ENCODE peak calls at places on chromosomes 2 and 18, in eight cellular contexts. I, H, R, C, E, T, D and P are unnamed samples.

GRCh38 chr18:59180150-59180845 is 39.7 kb upstream of the GRP start:
- DNase-seq in I (no peak), H (no peak), R (no peak), C (no peak), E (no peak), T (no peak), D (no peak), P (no peak)

GRCh38 chr2:7738596-7738995 is 821.4 kb downstream of the RNF144A start:
- DNase-seq in I (no peak), H (no peak), R (no peak), C (no peak), E (no peak), T (no peak), D (no peak), P (no peak)

GRCh38 chr2:8312221-8312620 is 369.6 kb upstream of the ID2 start:
- DNase-seq in I (no peak), H (no peak), R (no peak), C (no peak), E (no peak), T (no peak), D (no peak), P (no peak)

GRCh38 chr18:78735131-78736014 is 244.2 kb upstream of the SALL3 start:
- DNase-seq in I (no peak), H (no peak), R (no peak), C (no peak), E (peak; percentile 23), T (no peak), D (no peak), P (peak; percentile 70)

GRCh38 chr18:57276720-57277284 is 75.6 kb upstream of the ST8SIA3 start:
- DNase-seq in I (no peak), H (no peak), R (no peak), C (no peak), E (no peak), T (no peak), D (no peak), P (no peak)

GRCh38 chr2:217753460-217754200 is 249.2 kb downstream of the TNS1 start:
- DNase-seq in I (no peak), H (no peak), R (no peak), C (no peak), E (no peak), T (no peak), D (no peak), P (no peak)

GRCh38 chr2:112092286-112093041 is 37.4 kb downstream of the TMEM87B start:
- DNase-seq in I (no peak), H (no peak), R (no peak), C (no peak), E (no peak), T (no peak), D (no peak), P (no peak)

GRCh38 chr2:158559252-158559651 is 102.5 kb downstream of the PKP4 start:
- DNase-seq in I (no peak), H (no peak), R (no peak), C (no peak), E (no peak), T (no peak), D (no peak), P (no peak)

GRCh38 chr2:111155610-111156009 is 34.9 kb downstream of the BCL2L11 start:
- DNase-seq in I (no peak), H (no peak), R (no peak), C (no peak), E (no peak), T (no peak), D (no peak), P (no peak)

GRCh38 chr2:206311026-206311425 is 36.6 kb downstream of the ZDBF2 start:
- DNase-seq in I (no peak), H (no peak), R (no peak), C (no peak), E (no peak), T (no peak), D (no peak), P (no peak)

DNA sequence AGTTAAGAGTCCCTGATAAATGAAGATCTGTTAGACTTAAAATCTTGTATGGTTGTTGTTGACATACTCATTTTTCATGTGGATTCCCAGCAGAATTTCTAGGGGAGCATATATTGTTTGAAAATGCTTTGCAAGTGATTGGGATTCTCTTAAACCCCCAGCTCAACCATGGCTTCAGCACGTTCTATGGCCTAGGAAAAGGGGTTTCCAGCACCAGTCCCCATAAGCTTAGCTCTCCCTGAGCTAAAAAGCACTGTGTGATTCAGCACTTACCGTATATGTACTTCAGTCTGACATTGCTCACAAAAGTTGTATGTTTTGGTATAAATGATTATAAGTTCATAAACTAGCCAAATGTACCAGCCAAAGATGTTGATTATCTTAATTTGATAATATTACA is 80.1 kb upstream of the EPB41L5 start:
- DNase-seq in I (no peak), H (no peak), R (no peak), C (no peak), E (no peak), T (no peak), D (no peak), P (no peak)
- H3K4me1 ChIP-seq in I (no peaks in the 10 kb centered on the region), H (no peaks in the 10 kb centered on the region), R (no peaks in the 10 kb centered on the region), C (no peaks in the 10 kb centered on the region), E (no peaks in the 10 kb centered on the region), T (no peaks in the 10 kb centered on the region), D (no peaks in the 10 kb centered on the region), P (no peaks in the 10 kb centered on the region)

GRCh38 chr18:22019193-22019592 is 150.2 kb upstream of the GATA6 start:
- DNase-seq in I (no peak), H (no peak), R (no peak), C (no peak), E (no peak), T (no peak), D (no peak), P (no peak)

GRCh38 chr18:22020867-22021370 is 148.5 kb upstream of the GATA6 start:
- DNase-seq in I (no peak), H (no peak), R (no peak), C (no peak), E (no peak), T (no peak), D (no peak), P (no peak)

GRCh38 chr18:22018366-22018765 is 151.0 kb upstream of the GATA6 start:
- DNase-seq in I (no peak), H (no peak), R (no peak), C (no peak), E (peak; percentile 21), T (no peak), D (no peak), P (no peak)

GRCh38 chr18:22020127-22020866 is 149.1 kb upstream of the GATA6 start:
- DNase-seq in I (no peak), H (no peak), R (no peak), C (no peak), E (peak; percentile 51), T (peak; percentile 45), D (no peak), P (no peak)

GRCh38 chr18:22015156-22015555 is 154.2 kb upstream of the GATA6 start:
- DNase-seq in I (no peak), H (no peak), R (no peak), C (no peak), E (no peak), T (no peak), D (no peak), P (no peak)
- TF ChIP-seq EP300 in I (no peak), H (no peak), R (no peak), C (no peak), E (no peak), T (no peak), D (no peak), P (no peak)

GRCh38 chr18:3246636-3247242 is 862 bp upstream of the MYL12A start:
- DNase-seq in I (no peak), H (no peak), R (peak; percentile 52), C (no peak), E (no peak), T (peak; percentile 38), D (no peak), P (no peak)

GRCh38 chr18:3247243-3248061 is at the start of gene MYL12A:
- DNase-seq in I (peak; percentile 96), H (peak; percentile 67), R (peak; percentile 99), C (peak; percentile 93), E (peak; percentile 98), T (peak; percentile 98), D (peak; percentile 98), P (peak; percentile 98)

GRCh38 chr18:3248062-3248669 is 565 bp downstream of the MYL12A start:
- DNase-seq in I (no peak), H (no peak), R (no peak), C (no peak), E (no peak), T (peak; percentile 40), D (no peak), P (no peak)

GRCh38 chr18:3250237-3251107 is 2.9 kb downstream of the MYL12A start:
- DNase-seq in I (no peak), H (no peak), R (no peak), C (no peak), E (no peak), T (no peak), D (no peak), P (no peak)

GRCh38 chr18:3248670-3249359 is 1.2 kb downstream of the MYL12A start:
- DNase-seq in I (no peak), H (no peak), R (peak; percentile 50), C (no peak), E (no peak), T (peak; percentile 57), D (no peak), P (no peak)
- H3K4me1 ChIP-seq in I (peaks cover 31% of the 10 kb centered on the region), H (peaks cover 44% of the 10 kb centered on the region), R (peaks cover 53% of the 10 kb centered on the region), C (peaks cover 39% of the 10 kb centered on the region), E (peaks cover 72% of the 10 kb centered on the region), T (peaks cover 13% of the 10 kb centered on the region), D (peaks cover 9% of the 10 kb centered on the region), P (peaks cover 57% of the 10 kb centered on the region)

GRCh38 chr18:25843791-25844190 is 246.6 kb downstream of the SS18 start:
- DNase-seq in I (no peak), H (no peak), R (no peak), C (no peak), E (no peak), T (no peak), D (no peak), P (no peak)
- TF ChIP-seq EP300 in I (no peak), H (no peak), R (no peak), C (no peak), E (no peak), T (no peak), D (no peak), P (no peak)

DNA sequence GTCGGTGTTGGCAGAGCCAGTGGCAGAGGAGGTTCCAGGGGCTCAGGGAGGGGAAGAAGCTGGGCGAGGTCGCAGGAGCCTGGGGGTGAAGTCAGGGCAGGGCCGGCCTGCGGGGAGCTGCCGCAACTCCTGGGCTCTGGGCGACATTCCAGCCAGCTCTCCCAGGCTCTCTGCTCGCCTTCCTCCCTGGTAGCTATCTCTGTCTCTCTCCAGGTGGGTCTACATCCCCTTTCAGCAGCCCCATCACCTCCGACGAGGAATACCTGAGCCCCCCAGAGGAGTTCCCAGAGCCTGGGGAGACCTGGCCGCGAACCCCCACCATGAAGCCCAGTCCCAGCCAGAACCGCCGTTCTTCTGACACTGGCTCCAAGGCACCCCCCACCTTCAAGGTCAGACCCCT is 27.0 kb downstream of the SPEG start:
- DNase-seq in I (no peak), H (no peak), R (no peak), C (no peak), E (no peak), T (no peak), D (no peak), P (no peak)
- H3K4me1 ChIP-seq in I (peaks cover 17% of the 10 kb centered on the region), H (peaks cover 2% of the 10 kb centered on the region), R (no peaks in the 10 kb centered on the region), C (peaks cover 9% of the 10 kb centered on the region), E (peaks cover 70% of the 10 kb centered on the region), T (peaks cover 6% of the 10 kb centered on the region), D (no peaks in the 10 kb centered on the region), P (peaks cover 10% of the 10 kb centered on the region)

DNA sequence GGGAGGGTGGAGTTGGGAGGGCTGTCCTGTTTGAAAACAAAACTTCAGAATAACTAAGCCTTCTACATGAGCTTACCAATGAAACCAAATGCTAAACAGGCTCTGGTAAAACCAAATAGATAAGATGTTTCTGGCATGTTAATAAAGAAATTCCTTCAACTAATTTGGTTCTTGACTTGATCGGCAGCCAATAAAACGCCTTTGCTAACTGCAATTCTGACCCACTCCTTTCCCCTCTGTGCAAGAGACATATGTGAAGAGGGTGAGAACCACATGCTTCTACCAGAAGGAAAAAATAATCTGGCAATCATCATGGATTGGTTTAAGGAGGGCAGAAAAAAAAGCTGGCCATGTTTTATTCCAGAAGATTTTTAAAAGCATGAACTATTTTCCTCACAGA is 20.9 kb downstream of the MAP4K3 start:
- DNase-seq in I (no peak), H (no peak), R (no peak), C (no peak), E (no peak), T (no peak), D (no peak), P (no peak)
- TF ChIP-seq EP300 in I (no peak), H (no peak), R (no peak), C (no peak), E (no peak), T (no peak), D (no peak), P (no peak)